ENCODE peak calls at places on chromosomes 4 and X, in seven cellular contexts. A, F, Q, S, Z, R and L are unnamed samples.

GRCh38 chrX:10110984-10111363 is 45.8 kb upstream of the CLCN4 start:
- DNase-seq in A (no peak), F (no peak), Q (no peak), S (no peak), Z (no peak), R (no peak), L (no peak)

GRCh38 chr4:73434311-73434710 is 1.7 kb upstream of the AFP start:
- DNase-seq in A (no peak), F (no peak), Q (no peak), S (no peak), Z (peak), R (no peak), L (no peak)

GRCh38 chrX:136711147-136711546 is 63.2 kb downstream of the CD40LG start:
- DNase-seq in A (no peak), F (peak), Q (no peak), S (peak), Z (peak), R (no peak), L (no peak)

GRCh38 chr4:78121338-78121904 is 64.3 kb downstream of the FRAS1 start:
- DNase-seq in A (no peak), F (no peak), Q (no peak), S (peak), Z (no peak), R (no peak), L (no peak)

GRCh38 chr4:3708103-3708510 is 58.1 kb upstream of the ADRA2C start:
- DNase-seq in A (no peak), F (no peak), Q (no peak), S (peak), Z (no peak), R (peak), L (no peak)

GRCh38 chr4:14110407-14110806 is 482.9 kb upstream of the BOD1L1 start:
- DNase-seq in A (no peak), F (no peak), Q (no peak), S (no peak), Z (peak), R (no peak), L (no peak)

GRCh38 chrX:74371399-74371798 is 49.9 kb upstream of the SLC16A2 start:
- DNase-seq in A (no peak), F (no peak), Q (no peak), S (no peak), Z (no peak), R (no peak), L (no peak)

GRCh38 chr4:1576200-1576960 is 107.7 kb downstream of the FAM53A start:
- DNase-seq in A (no peak), F (no peak), Q (no peak), S (peak), Z (no peak), R (peak), L (no peak)

GRCh38 chrX:71930298-71930697 is 19.7 kb downstream of the NHSL2 start:
- DNase-seq in A (no peak), F (no peak), Q (no peak), S (no peak), Z (no peak), R (no peak), L (no peak)

GRCh38 chr4:15777697-15778096 is 431 bp upstream of the CD38 start:
- DNase-seq in A (no peak), F (no peak), Q (no peak), S (no peak), Z (no peak), R (no peak), L (no peak)

GRCh38 chr4:15778191-15778741 is at the start of gene CD38:
- DNase-seq in A (no peak), F (peak), Q (no peak), S (peak), Z (peak), R (no peak), L (no peak)

GRCh38 chr4:15779336-15779735 is 1.2 kb downstream of the CD38 start:
- DNase-seq in A (no peak), F (peak), Q (no peak), S (peak), Z (peak), R (peak), L (no peak)

GRCh38 chr4:15779789-15780188 is 1.7 kb downstream of the CD38 start:
- DNase-seq in A (no peak), F (no peak), Q (no peak), S (no peak), Z (peak), R (no peak), L (no peak)

DNA sequence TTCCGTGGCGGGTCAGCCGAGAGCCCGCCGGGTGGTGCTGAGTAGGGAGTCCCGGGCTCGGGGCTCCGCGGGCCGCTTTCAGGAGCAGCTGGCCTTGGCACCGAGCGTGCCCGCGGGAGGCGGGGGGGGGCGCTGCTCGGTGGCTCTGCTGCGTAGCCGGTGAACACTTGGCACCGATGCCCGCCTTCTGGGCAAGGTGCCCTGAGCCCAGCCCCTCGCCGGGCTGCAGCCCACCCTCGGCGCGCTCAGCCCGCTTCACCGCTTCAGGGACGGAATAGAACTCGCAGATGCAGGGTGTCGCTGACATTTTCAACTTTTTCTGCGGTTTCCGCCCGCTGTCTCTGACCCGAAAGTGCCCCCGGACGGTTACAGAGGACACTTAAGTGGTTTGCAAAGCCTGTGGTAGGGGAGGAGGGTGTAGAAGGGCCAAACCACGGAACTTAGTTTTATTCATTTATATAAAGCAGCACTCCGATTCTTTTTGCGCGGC is 659 bp downstream of the CD38 start:
- DNase-seq in A (no peak), F (peak), Q (no peak), S (peak), Z (peak), R (no peak), L (no peak)
- TF ChIP-seq CTCF in A (no peak), F (no peak), Q (no peak), S (no peak), Z (no peak), R (no peak), L (no peak)

GRCh38 chrX:103063918-103064434 is at the start of gene BEX1:
- DNase-seq in A (no peak), F (peak), Q (peak), S (peak), Z (peak), R (no peak), L (peak)

GRCh38 chrX:103066606-103067005 is 2.6 kb upstream of the BEX1 start:
- DNase-seq in A (no peak), F (no peak), Q (no peak), S (no peak), Z (peak), R (no peak), L (no peak)

GRCh38 chrX:103061486-103061885 is 2.5 kb downstream of the BEX1 start:
- DNase-seq in A (no peak), F (no peak), Q (no peak), S (no peak), Z (no peak), R (no peak), L (no peak)

GRCh38 chrX:103063191-103063845 is 653 bp downstream of the BEX1 start:
- DNase-seq in A (no peak), F (peak), Q (no peak), S (no peak), Z (peak), R (no peak), L (no peak)
- TF ChIP-seq CTCF in A (peak), F (no peak), Q (no peak), S (no peak), Z (peak), R (no peak), L (no peak)

GRCh38 chr4:148215202-148215601 is 227.0 kb downstream of the NR3C2 start:
- DNase-seq in A (no peak), F (no peak), Q (no peak), S (no peak), Z (no peak), R (no peak), L (no peak)

GRCh38 chr4:148211533-148211932 is 230.7 kb downstream of the NR3C2 start:
- DNase-seq in A (no peak), F (no peak), Q (no peak), S (no peak), Z (no peak), R (no peak), L (no peak)

GRCh38 chr4:148216866-148217814 is 225.1 kb downstream of the NR3C2 start:
- DNase-seq in A (no peak), F (no peak), Q (no peak), S (no peak), Z (peak), R (no peak), L (no peak)

GRCh38 chr4:148216321-148216720 is 225.9 kb downstream of the NR3C2 start:
- DNase-seq in A (no peak), F (no peak), Q (no peak), S (no peak), Z (no peak), R (no peak), L (no peak)

GRCh38 chr4:148214529-148215166 is 227.6 kb downstream of the NR3C2 start:
- DNase-seq in A (no peak), F (no peak), Q (no peak), S (peak), Z (no peak), R (peak), L (no peak)
- TF ChIP-seq CTCF in A (no peak), F (no peak), Q (no peak), S (no peak), Z (no peak), R (no peak), L (no peak)

GRCh38 chr4:8192748-8193738 is 6.0 kb upstream of the SH3TC1 start:
- DNase-seq in A (no peak), F (no peak), Q (no peak), S (peak), Z (peak), R (no peak), L (no peak)
- TF ChIP-seq CTCF in A (peak), F (no peak), Q (no peak), S (peak), Z (peak), R (no peak), L (peak)

GRCh38 chr4:184417802-184418511 is 56.4 kb downstream of the IRF2 start:
- DNase-seq in A (no peak), F (no peak), Q (no peak), S (no peak), Z (peak), R (no peak), L (no peak)
- TF ChIP-seq CTCF in A (no peak), F (no peak), Q (no peak), S (no peak), Z (peak), R (no peak), L (no peak)

GRCh38 chr4:24514808-24515207 is 69.5 kb downstream of the DHX15 start:
- DNase-seq in A (no peak), F (no peak), Q (no peak), S (no peak), Z (peak), R (no peak), L (no peak)
- TF ChIP-seq CTCF in A (peak), F (no peak), Q (no peak), S (peak), Z (peak), R (no peak), L (no peak)

GRCh38 chr4:122827258-122827887 is 742 bp downstream of the FGF2 start:
- DNase-seq in A (peak), F (peak), Q (no peak), S (peak), Z (peak), R (peak), L (peak)
- TF ChIP-seq CTCF in A (no peak), F (no peak), Q (no peak), S (no peak), Z (peak), R (no peak), L (no peak)

DNA sequence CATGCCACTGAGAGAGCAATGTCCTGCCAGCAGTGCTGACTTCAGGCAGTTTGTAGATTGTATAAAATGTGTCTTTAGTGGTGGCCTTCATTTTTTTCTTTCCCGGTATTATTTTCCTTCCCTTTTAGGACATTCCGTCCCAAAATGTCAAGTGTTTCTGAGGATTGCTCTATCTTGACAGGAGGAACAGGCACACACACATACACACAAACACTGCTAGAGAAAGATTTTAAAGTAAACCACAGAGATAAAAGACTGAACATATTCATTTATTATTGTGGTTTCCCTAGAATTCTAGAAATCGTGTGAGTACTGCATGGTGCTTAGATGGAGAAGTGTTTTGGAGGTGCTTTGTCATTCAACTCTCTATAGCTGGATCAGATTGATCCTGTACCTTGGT is 111.9 kb downstream of the GABRB1 start:
- DNase-seq in A (no peak), F (no peak), Q (no peak), S (no peak), Z (no peak), R (no peak), L (no peak)
- TF ChIP-seq CTCF in A (no peak), F (no peak), Q (no peak), S (no peak), Z (no peak), R (no peak), L (no peak)

GRCh38 chrX:41275661-41276609 is 58.0 kb upstream of the DDX3X start:
- DNase-seq in A (peak), F (peak), Q (peak), S (peak), Z (peak), R (peak), L (peak)
- TF ChIP-seq CTCF in A (peak), F (no peak), Q (peak), S (peak), Z (peak), R (no peak), L (peak)

GRCh38 chrX:51804741-51805140 is 61.5 kb downstream of the GSPT2 start:
- DNase-seq in A (no peak), F (no peak), Q (no peak), S (no peak), Z (no peak), R (no peak), L (no peak)
- TF ChIP-seq CTCF in A (peak), F (no peak), Q (no peak), S (peak), Z (peak), R (no peak), L (no peak)